ENCODE peak calls at places on chromosomes 11 and 22, in seven cellular contexts. K is neuronal stem cell, V is H9, H is HCT116, X is SK-N-MC, L is GM12878, U is adipocyte. P is an unnamed sample.

GRCh38 chr11:95764267-95764898 is 25.2 kb downstream of the FAM76B start:
- DNase-seq in K (no peak), V (no peak), H (peak), X (peak), L (no peak), U (peak), P (peak)

GRCh38 chr22:31185056-31185455 is 25.1 kb downstream of the RNF185 start:
- DNase-seq in K (no peak), V (no peak), H (no peak), X (no peak), L (no peak), U (no peak), P (no peak)

GRCh38 chr22:27801616-27802388 is at the start of gene MN1:
- DNase-seq in K (peak), V (peak), H (no peak), X (no peak), L (no peak), U (peak), P (no peak)

GRCh38 chr22:23762866-23763578 is at the start of gene C22orf15:
- DNase-seq in K (no peak), V (peak), H (no peak), X (peak), L (no peak), U (no peak), P (peak)

GRCh38 chr11:69799582-69799981 is 19.6 kb downstream of the FGF3 start:
- DNase-seq in K (no peak), V (peak), H (peak), X (no peak), L (no peak), U (no peak), P (peak)

GRCh38 chr11:12523180-12523924 is 146.0 kb downstream of the PARVA start:
- DNase-seq in K (no peak), V (no peak), H (no peak), X (no peak), L (no peak), U (no peak), P (peak)

GRCh38 chr11:927871-928270 is 2.2 kb downstream of the AP2A2 start:
- DNase-seq in K (no peak), V (no peak), H (no peak), X (no peak), L (no peak), U (no peak), P (no peak)

GRCh38 chr22:27714076-27714475 is 87.5 kb downstream of the MN1 start:
- DNase-seq in K (no peak), V (no peak), H (no peak), X (peak), L (no peak), U (no peak), P (no peak)

GRCh38 chr11:69293087-69293486 is 868 bp upstream of the MYEOV start:
- DNase-seq in K (no peak), V (peak), H (peak), X (no peak), L (no peak), U (no peak), P (no peak)

GRCh38 chr11:15091620-15092019 is 18.2 kb downstream of the CALCB start:
- DNase-seq in K (no peak), V (no peak), H (no peak), X (no peak), L (no peak), U (no peak), P (no peak)

GRCh38 chr11:36313073-36313472 is 17.0 kb downstream of the PRR5L start:
- DNase-seq in K (no peak), V (no peak), H (no peak), X (no peak), L (no peak), U (no peak), P (no peak)

GRCh38 chr11:1573077-1573846 is 1.2 kb upstream of the DUSP8 start:
- DNase-seq in K (no peak), V (no peak), H (no peak), X (no peak), L (no peak), U (peak), P (no peak)

GRCh38 chr11:2655834-2656622 is 43.8 kb downstream of the KCNQ1OT1 start:
- DNase-seq in K (no peak), V (no peak), H (no peak), X (no peak), L (no peak), U (peak), P (no peak)

GRCh38 chr22:23383491-23384450 is 196.3 kb downstream of the IGLL1 start:
- DNase-seq in K (no peak), V (peak), H (no peak), X (no peak), L (no peak), U (no peak), P (no peak)

GRCh38 chr22:49406879-49407587 is 420.6 kb downstream of the BRD1 start:
- DNase-seq in K (no peak), V (no peak), H (no peak), X (no peak), L (no peak), U (no peak), P (no peak)

GRCh38 chr11:90512846-90513245 is 290.0 kb upstream of the CHORDC1 start:
- DNase-seq in K (no peak), V (no peak), H (no peak), X (no peak), L (no peak), U (no peak), P (no peak)

GRCh38 chr22:38717244-38717643 is 11.5 kb downstream of the GTPBP1 start:
- DNase-seq in K (no peak), V (no peak), H (no peak), X (no peak), L (no peak), U (no peak), P (no peak)

GRCh38 chr11:133545199-133545709 is 13.0 kb upstream of the OPCML start:
- DNase-seq in K (no peak), V (peak), H (no peak), X (no peak), L (peak), U (no peak), P (no peak)

GRCh38 chr22:20552450-20552894 is 45.1 kb downstream of the MED15 start:
- DNase-seq in K (no peak), V (no peak), H (no peak), X (no peak), L (no peak), U (no peak), P (no peak)

GRCh38 chr11:83643115-83643514 is 356.9 kb upstream of the CCDC90B start:
- DNase-seq in K (no peak), V (no peak), H (no peak), X (no peak), L (peak), U (no peak), P (no peak)

GRCh38 chr11:65218446-65218845 is 36.7 kb downstream of the CAPN1 start:
- DNase-seq in K (no peak), V (no peak), H (no peak), X (no peak), L (no peak), U (no peak), P (no peak)

GRCh38 chr11:46332568-46333128 is 14.6 kb upstream of the DGKZ start:
- DNase-seq in K (no peak), V (peak), H (no peak), X (no peak), L (no peak), U (peak), P (peak)

GRCh38 chr11:12139144-12139881 is 28.9 kb downstream of the MICAL2 start:
- DNase-seq in K (no peak), V (no peak), H (no peak), X (no peak), L (no peak), U (peak), P (no peak)

GRCh38 chr22:23539135-23539838 is 40.8 kb downstream of the IGLL1 start:
- DNase-seq in K (peak), V (peak), H (peak), X (peak), L (peak), U (peak), P (peak)

GRCh38 chr11:84673753-84674152 is 953.4 kb downstream of the DLG2 start:
- DNase-seq in K (no peak), V (peak), H (no peak), X (no peak), L (no peak), U (peak), P (no peak)

GRCh38 chr11:115887316-115887715 is 383.1 kb upstream of the CADM1 start:
- DNase-seq in K (no peak), V (no peak), H (no peak), X (no peak), L (no peak), U (no peak), P (no peak)

GRCh38 chr22:37218771-37219411 is 6.6 kb upstream of the SSTR3 start:
- DNase-seq in K (no peak), V (no peak), H (no peak), X (no peak), L (peak), U (no peak), P (no peak)

GRCh38 chr11:88538088-88538487 is 200.6 kb upstream of the CTSC start:
- DNase-seq in K (no peak), V (no peak), H (no peak), X (no peak), L (no peak), U (peak), P (no peak)
- H3K9ac ChIP-seq in K (no peak), V (no peak), H (no peak), X (no peak), L (no peak), U (no peak), P (no peak)

GRCh38 chr11:35136311-35136710 is 2.7 kb upstream of the CD44 start:
- DNase-seq in K (no peak), V (no peak), H (no peak), X (no peak), L (no peak), U (no peak), P (no peak)

GRCh38 chr11:35135222-35135621 is 3.7 kb upstream of the CD44 start:
- DNase-seq in K (no peak), V (no peak), H (no peak), X (no peak), L (no peak), U (no peak), P (no peak)

GRCh38 chr11:35131760-35132159 is 7.2 kb upstream of the CD44 start:
- DNase-seq in K (no peak), V (no peak), H (no peak), X (no peak), L (no peak), U (no peak), P (no peak)

GRCh38 chr11:35133656-35134055 is 5.3 kb upstream of the CD44 start:
- DNase-seq in K (no peak), V (no peak), H (no peak), X (no peak), L (no peak), U (no peak), P (no peak)

GRCh38 chr11:35134403-35135126 is 4.4 kb upstream of the CD44 start:
- DNase-seq in K (no peak), V (no peak), H (no peak), X (no peak), L (no peak), U (no peak), P (no peak)
- H3K9ac ChIP-seq in K (no peak), V (no peak), H (no peak), X (no peak), L (no peak), U (peak), P (no peak)

DNA sequence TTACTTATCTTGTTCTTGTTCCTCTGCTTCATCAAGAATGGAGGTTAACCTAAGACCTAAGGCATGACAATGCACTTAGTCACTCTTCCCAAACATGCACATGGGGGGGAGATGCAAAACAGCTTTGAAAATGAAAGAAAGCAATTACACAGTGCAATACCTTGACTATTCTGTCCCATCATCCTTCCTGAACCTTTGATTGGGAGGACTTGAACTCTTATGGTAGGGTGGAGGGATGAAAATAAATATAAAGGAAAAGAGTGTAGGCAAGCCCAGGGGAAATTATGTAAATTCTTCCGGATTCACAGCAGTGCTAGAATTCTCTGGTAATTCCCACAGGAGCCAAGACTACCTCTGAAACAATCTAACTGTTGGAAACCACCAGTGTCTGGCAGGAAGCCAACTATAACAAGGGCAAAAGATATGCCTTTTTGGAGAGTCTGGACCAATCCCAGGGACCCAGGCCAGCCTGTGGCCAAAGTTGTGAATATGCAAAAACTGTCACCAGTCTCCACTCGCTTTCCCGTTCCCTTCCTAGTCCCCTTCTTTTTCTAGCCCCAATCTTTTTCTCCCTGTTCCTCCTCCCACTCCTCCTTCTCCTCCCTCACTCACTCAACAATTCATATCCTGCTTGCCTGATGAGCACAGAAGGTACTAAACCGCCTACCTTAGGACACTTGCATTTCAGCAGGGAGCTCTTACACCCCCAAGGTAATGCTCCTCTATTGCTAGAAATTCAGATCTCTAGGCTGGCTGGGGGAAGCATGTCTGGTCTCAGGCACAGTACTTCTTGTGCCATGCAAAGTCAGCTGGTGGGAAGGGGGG is 2.5 kb upstream of the RCN1 start:
- DNase-seq in K (no peak), V (no peak), H (no peak), X (peak), L (peak), U (peak), P (peak)
- H3K9ac ChIP-seq in K (no peak), V (no peak), H (no peak), X (no peak), L (peak), U (peak), P (no peak)

GRCh38 chr11:66881436-66881835 is 24.6 kb downstream of the LRFN4 start:
- DNase-seq in K (no peak), V (no peak), H (no peak), X (no peak), L (no peak), U (no peak), P (no peak)
- H3K9ac ChIP-seq in K (peak), V (no peak), H (no peak), X (no peak), L (no peak), U (no peak), P (no peak)

GRCh38 chr11:118133816-118134215 is 18.8 kb downstream of the SCN4B start:
- DNase-seq in K (no peak), V (no peak), H (no peak), X (no peak), L (no peak), U (no peak), P (no peak)
- H3K9ac ChIP-seq in K (peak), V (no peak), H (no peak), X (no peak), L (no peak), U (no peak), P (peak)

DNA sequence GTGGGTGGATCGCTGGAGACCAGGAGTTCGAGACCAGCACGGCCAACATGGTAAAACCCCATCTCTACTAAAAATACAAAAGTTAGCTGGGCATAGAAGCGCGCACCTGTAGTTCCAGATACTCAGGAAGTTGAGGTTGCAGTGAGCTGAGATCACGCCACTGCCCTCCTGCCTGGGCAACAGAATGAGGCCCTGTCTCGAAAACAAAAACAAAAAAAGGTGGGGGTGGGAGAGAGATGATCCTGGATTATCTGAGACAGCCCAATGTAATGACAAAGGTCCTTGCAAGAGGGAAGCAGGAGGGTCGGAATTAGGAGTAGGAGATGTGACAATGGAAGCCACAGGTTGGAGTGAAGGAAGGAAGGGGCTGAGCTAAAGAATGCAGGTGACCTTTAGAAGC is 87.6 kb upstream of the APOA1 start:
- DNase-seq in K (no peak), V (no peak), H (no peak), X (no peak), L (no peak), U (no peak), P (no peak)
- H3K9ac ChIP-seq in K (no peak), V (no peak), H (no peak), X (no peak), L (peak), U (no peak), P (no peak)

GRCh38 chr11:62911137-62912130 is 9.7 kb downstream of the CHRM1 start:
- DNase-seq in K (no peak), V (no peak), H (no peak), X (no peak), L (no peak), U (no peak), P (no peak)

GRCh38 chr11:62909107-62909894 is 11.9 kb downstream of the CHRM1 start:
- DNase-seq in K (peak), V (peak), H (peak), X (peak), L (no peak), U (peak), P (peak)

GRCh38 chr11:62912268-62912667 is 8.9 kb downstream of the CHRM1 start:
- DNase-seq in K (no peak), V (no peak), H (no peak), X (no peak), L (no peak), U (no peak), P (no peak)

GRCh38 chr11:62908468-62909072 is 12.6 kb downstream of the CHRM1 start:
- DNase-seq in K (no peak), V (no peak), H (no peak), X (no peak), L (no peak), U (no peak), P (no peak)

GRCh38 chr11:62910141-62910882 is 10.9 kb downstream of the CHRM1 start:
- DNase-seq in K (no peak), V (no peak), H (no peak), X (no peak), L (no peak), U (no peak), P (no peak)
- H3K9ac ChIP-seq in K (no peak), V (no peak), H (no peak), X (no peak), L (no peak), U (no peak), P (no peak)

DNA sequence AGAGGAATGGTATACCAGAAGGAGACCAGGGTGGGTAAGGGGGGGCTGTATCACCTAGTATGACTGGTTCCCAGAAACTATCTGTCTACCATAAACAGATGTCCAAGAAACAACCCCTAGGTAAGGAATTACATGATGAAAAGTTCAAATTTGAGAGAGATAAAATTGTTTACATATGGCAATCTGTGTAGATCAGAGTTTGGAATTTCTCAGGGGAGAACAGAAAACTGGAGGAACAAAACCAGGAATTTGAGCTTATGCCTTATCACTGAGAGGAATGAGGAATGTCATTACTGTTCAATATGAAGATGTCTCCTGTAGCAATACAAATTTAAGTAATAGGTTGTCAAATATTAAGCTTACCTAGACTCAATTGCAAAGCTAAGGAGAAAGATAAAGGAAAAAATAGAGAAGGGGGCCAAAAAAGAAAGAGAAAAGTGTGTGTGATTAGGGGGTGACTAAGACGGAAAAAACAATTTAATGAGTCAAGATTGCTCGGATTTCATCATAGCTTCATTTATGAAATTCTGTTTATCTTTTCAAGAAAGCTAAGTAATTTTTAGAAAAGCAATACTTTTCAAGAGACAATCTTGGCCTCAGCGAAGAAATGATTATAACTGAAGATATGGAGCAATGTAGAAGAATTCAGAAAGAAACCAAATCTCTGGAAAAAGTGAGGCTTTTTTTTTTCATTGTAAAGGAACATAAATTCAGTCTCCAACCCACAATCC is 117.8 kb downstream of the APOL5 start:
- DNase-seq in K (no peak), V (no peak), H (peak), X (no peak), L (no peak), U (peak), P (no peak)
- H3K9ac ChIP-seq in K (peak), V (peak), H (peak), X (peak), L (no peak), U (peak), P (no peak)